ENCODE peak calls at places on chromosome 20, in ten cellular contexts. W is fibroblast of lung; K is PC-3; X is cardiac muscle cell; O is adrenal gland; I is stomach; B is uterus; E is CD8-positive, alpha-beta memory T cell; F is hepatocyte; G is brain microvascular endothelial cell. D is an unnamed sample.

GRCh38 chr20:41407617-41408016 is 41.0 kb upstream of the EMILIN3 start:
- DNase-seq in B (no peak), X (peak), G (no peak), K (no peak), I (no peak), F (no peak), W (no peak), E (no peak), O (no peak), D (no peak)

GRCh38 chr20:24746351-24746685 is 202.8 kb upstream of the CST7 start:
- DNase-seq in I (peak), G (no peak), W (no peak), E (no peak), X (no peak), K (peak), B (no peak), F (no peak), O (peak), D (no peak)

GRCh38 chr20:5188736-5189135 is 61.9 kb downstream of the CDS2 start:
- DNase-seq in W (no peak), G (no peak), K (no peak), X (no peak), E (no peak), O (peak), F (no peak), I (no peak), B (no peak), D (peak)

GRCh38 chr20:44166477-44166876 is 20.5 kb downstream of the JPH2 start:
- DNase-seq in O (peak), E (no peak), B (no peak), F (no peak), G (no peak), K (peak), X (peak), I (no peak), W (no peak), D (no peak)

GRCh38 chr20:43835944-43836540 is 78.6 kb upstream of the TOX2 start:
- DNase-seq in O (no peak), B (no peak), G (no peak), I (no peak), X (no peak), F (no peak), K (no peak), W (no peak), E (no peak), D (no peak)

GRCh38 chr20:10719740-10720380 is 46.1 kb upstream of the JAG1 start:
- DNase-seq in E (no peak), X (no peak), F (no peak), G (no peak), K (peak), O (no peak), B (no peak), I (no peak), W (no peak), D (no peak)

GRCh38 chr20:17615645-17616479 is 46.0 kb downstream of the DSTN start:
- DNase-seq in W (no peak), K (no peak), O (peak), X (no peak), E (no peak), I (peak), G (no peak), B (no peak), F (no peak), D (no peak)

GRCh38 chr20:61925555-61926252 is 140.0 kb downstream of the TAF4 start:
- DNase-seq in K (peak), W (peak), E (no peak), F (no peak), B (no peak), X (peak), G (peak), O (no peak), I (no peak), D (no peak)

GRCh38 chr20:59121714-59122376 is 41.8 kb upstream of the ZNF831 start:
- DNase-seq in I (no peak), O (no peak), G (no peak), E (peak), X (no peak), K (no peak), W (no peak), B (no peak), F (no peak), D (peak)

GRCh38 chr20:55239269-55239668 is 763.9 kb downstream of the DOK5 start:
- DNase-seq in I (no peak), K (no peak), F (no peak), X (no peak), E (no peak), B (no peak), W (no peak), G (no peak), O (no peak), D (no peak)

GRCh38 chr20:55242853-55243252 is 762.5 kb downstream of the CBLN4 start:
- DNase-seq in W (no peak), K (no peak), E (no peak), G (no peak), B (no peak), I (no peak), O (no peak), F (no peak), X (no peak), D (no peak)
- H3K27ac ChIP-seq in W (no peak), K (no peak), E (no peak), G (no peak), B (no peak), I (no peak), O (no peak), F (no peak), X (no peak), D (no peak)

GRCh38 chr20:14491436-14491835 is 154.0 kb upstream of the FLRT3 start:
- DNase-seq in F (no peak), X (no peak), B (no peak), W (no peak), G (no peak), O (no peak), K (no peak), I (no peak), E (no peak), D (no peak)
- H3K27ac ChIP-seq in F (no peak), X (no peak), B (no peak), W (no peak), G (no peak), O (no peak), K (no peak), I (no peak), E (no peak), D (no peak)

GRCh38 chr20:50128520-50128905 is 15.6 kb upstream of the UBE2V1 start:
- DNase-seq in W (no peak), O (no peak), F (no peak), E (no peak), G (no peak), X (no peak), K (no peak), I (no peak), B (no peak), D (no peak)
- H3K27ac ChIP-seq in W (no peak), O (no peak), F (no peak), E (no peak), G (no peak), X (no peak), K (no peak), I (no peak), B (no peak), D (no peak)

GRCh38 chr20:49896204-49896603 is 19.1 kb downstream of the SPATA2 start:
- DNase-seq in W (no peak), I (no peak), K (no peak), O (no peak), X (no peak), E (no peak), B (no peak), F (no peak), G (no peak), D (no peak)
- H3K27ac ChIP-seq in W (no peak), I (no peak), K (no peak), O (no peak), X (no peak), E (no peak), B (no peak), F (no peak), G (no peak), D (no peak)

GRCh38 chr20:8424986-8425385 is 292.9 kb downstream of the PLCB1 start:
- DNase-seq in G (no peak), W (no peak), I (no peak), F (no peak), E (no peak), B (no peak), K (no peak), X (no peak), O (peak), D (no peak)

GRCh38 chr20:8425802-8426201 is 293.7 kb downstream of the PLCB1 start:
- DNase-seq in F (no peak), X (no peak), W (no peak), I (no peak), O (no peak), B (no peak), E (no peak), G (no peak), K (no peak), D (no peak)

GRCh38 chr20:8421981-8422380 is 289.9 kb downstream of the PLCB1 start:
- DNase-seq in O (no peak), E (no peak), G (no peak), X (peak), I (no peak), B (no peak), K (no peak), W (peak), F (no peak), D (no peak)

GRCh38 chr20:8423482-8423881 is 291.4 kb downstream of the PLCB1 start:
- DNase-seq in W (no peak), B (no peak), O (no peak), X (no peak), E (no peak), G (no peak), F (no peak), I (no peak), K (no peak), D (no peak)

DNA sequence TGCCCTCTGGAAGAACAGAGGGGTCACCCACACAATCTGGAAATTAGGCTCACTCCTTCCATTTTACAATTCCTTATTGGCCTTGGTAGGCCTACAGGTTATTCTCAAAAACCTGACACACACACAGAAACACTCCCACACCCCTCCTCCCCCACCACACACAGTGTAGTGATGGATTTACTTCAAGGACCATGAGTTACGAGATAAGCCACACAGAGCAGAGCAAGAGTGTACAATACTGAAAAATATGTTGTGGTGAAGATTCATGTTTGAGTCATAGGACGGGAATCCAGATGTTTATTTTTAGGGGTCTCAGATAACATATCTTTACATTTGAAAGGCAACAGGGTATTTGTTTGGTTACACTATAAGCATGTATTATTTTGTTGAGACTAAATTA is 291.9 kb downstream of the PLCB1 start:
- DNase-seq in X (peak), B (no peak), E (no peak), W (peak), O (peak), K (no peak), G (peak), I (no peak), F (no peak), D (no peak)
- H3K27ac ChIP-seq in X (peak), B (no peak), E (no peak), W (no peak), O (peak), K (no peak), G (no peak), I (no peak), F (no peak), D (no peak)